ENCODE peak calls at places on chromosomes 3 and 15, in six cellular contexts. One of them, this sample, is unnamed.

GRCh38 chr3:63847718-63848450 is 15.7 kb downstream of the THOC7 start:
- DNase-seq in M059J: no peak
- DNase-seq in A549: no peak
- DNase-seq in stimulated activated CD8-positive, alpha-beta memory T cell treated with anti-CD3 and anti-CD28 coated beads, Interleukin-15, amount 100 ng/mL, for 4 hours: no peak
- DNase-seq in 8988T: no peak
- DNase-seq in lung microvascular endothelial cell: no peak
- DNase-seq in this sample: no peak

GRCh38 chr15:40323953-40324937 is 753 bp downstream of the INAFM2 start:
- DNase-seq in lung microvascular endothelial cell: peak
- DNase-seq in M059J: no peak
- DNase-seq in stimulated activated CD8-positive, alpha-beta memory T cell treated with anti-CD3 and anti-CD28 coated beads, Interleukin-15, amount 100 ng/mL, for 4 hours: no peak
- DNase-seq in 8988T: no peak
- DNase-seq in A549: no peak
- DNase-seq in this sample: no peak

GRCh38 chr3:123745184-123745855 is 138.8 kb downstream of the MYLK start:
- DNase-seq in stimulated activated CD8-positive, alpha-beta memory T cell treated with anti-CD3 and anti-CD28 coated beads, Interleukin-15, amount 100 ng/mL, for 4 hours: no peak
- DNase-seq in lung microvascular endothelial cell: peak
- DNase-seq in A549: peak
- DNase-seq in 8988T: no peak
- DNase-seq in M059J: peak
- DNase-seq in this sample: no peak

GRCh38 chr3:194632211-194632982 is 822 bp downstream of the TMEM44 start:
- DNase-seq in stimulated activated CD8-positive, alpha-beta memory T cell treated with anti-CD3 and anti-CD28 coated beads, Interleukin-15, amount 100 ng/mL, for 4 hours: no peak
- DNase-seq in M059J: peak
- DNase-seq in 8988T: no peak
- DNase-seq in A549: no peak
- DNase-seq in lung microvascular endothelial cell: peak
- DNase-seq in this sample: no peak

GRCh38 chr15:66919421-66919820 is 146.0 kb upstream of the SMAD3 start:
- DNase-seq in A549: no peak
- DNase-seq in M059J: peak
- DNase-seq in lung microvascular endothelial cell: no peak
- DNase-seq in stimulated activated CD8-positive, alpha-beta memory T cell treated with anti-CD3 and anti-CD28 coated beads, Interleukin-15, amount 100 ng/mL, for 4 hours: no peak
- DNase-seq in 8988T: no peak
- DNase-seq in this sample: no peak

GRCh38 chr15:51621917-51622268 is 678 bp downstream of the DMXL2 start:
- DNase-seq in 8988T: peak
- DNase-seq in M059J: peak
- DNase-seq in A549: peak
- DNase-seq in stimulated activated CD8-positive, alpha-beta memory T cell treated with anti-CD3 and anti-CD28 coated beads, Interleukin-15, amount 100 ng/mL, for 4 hours: no peak
- DNase-seq in lung microvascular endothelial cell: peak
- DNase-seq in this sample: peak

GRCh38 chr3:179066058-179066457 is 5.6 kb downstream of the ZMAT3 start:
- DNase-seq in A549: no peak
- DNase-seq in 8988T: no peak
- DNase-seq in stimulated activated CD8-positive, alpha-beta memory T cell treated with anti-CD3 and anti-CD28 coated beads, Interleukin-15, amount 100 ng/mL, for 4 hours: no peak
- DNase-seq in lung microvascular endothelial cell: no peak
- DNase-seq in M059J: no peak
- DNase-seq in this sample: no peak

GRCh38 chr15:38702178-38702912 is 137.7 kb upstream of the RASGRP1 start:
- DNase-seq in lung microvascular endothelial cell: no peak
- DNase-seq in A549: peak
- DNase-seq in 8988T: no peak
- DNase-seq in stimulated activated CD8-positive, alpha-beta memory T cell treated with anti-CD3 and anti-CD28 coated beads, Interleukin-15, amount 100 ng/mL, for 4 hours: no peak
- DNase-seq in M059J: peak
- DNase-seq in this sample: no peak

GRCh38 chr15:39199076-39199475 is 381.8 kb upstream of the THBS1 start:
- DNase-seq in 8988T: no peak
- DNase-seq in M059J: peak
- DNase-seq in lung microvascular endothelial cell: no peak
- DNase-seq in stimulated activated CD8-positive, alpha-beta memory T cell treated with anti-CD3 and anti-CD28 coated beads, Interleukin-15, amount 100 ng/mL, for 4 hours: no peak
- DNase-seq in A549: no peak
- DNase-seq in this sample: no peak

GRCh38 chr15:68445351-68445750 is 13.4 kb upstream of the ITGA11 start:
- DNase-seq in stimulated activated CD8-positive, alpha-beta memory T cell treated with anti-CD3 and anti-CD28 coated beads, Interleukin-15, amount 100 ng/mL, for 4 hours: no peak
- DNase-seq in 8988T: no peak
- DNase-seq in M059J: peak
- DNase-seq in lung microvascular endothelial cell: no peak
- DNase-seq in A549: no peak
- DNase-seq in this sample: no peak

GRCh38 chr3:194851254-194851653 is 165.6 kb downstream of the FAM43A start:
- DNase-seq in A549: no peak
- DNase-seq in stimulated activated CD8-positive, alpha-beta memory T cell treated with anti-CD3 and anti-CD28 coated beads, Interleukin-15, amount 100 ng/mL, for 4 hours: no peak
- DNase-seq in lung microvascular endothelial cell: no peak
- DNase-seq in M059J: no peak
- DNase-seq in 8988T: no peak
- DNase-seq in this sample: no peak

GRCh38 chr15:51768018-51768417 is 16.6 kb downstream of the TMOD2 start:
- DNase-seq in A549: no peak
- DNase-seq in lung microvascular endothelial cell: peak
- DNase-seq in M059J: no peak
- DNase-seq in 8988T: no peak
- DNase-seq in stimulated activated CD8-positive, alpha-beta memory T cell treated with anti-CD3 and anti-CD28 coated beads, Interleukin-15, amount 100 ng/mL, for 4 hours: no peak
- DNase-seq in this sample: no peak

GRCh38 chr3:78979083-78979482 is 788.7 kb downstream of the ROBO1 start:
- DNase-seq in stimulated activated CD8-positive, alpha-beta memory T cell treated with anti-CD3 and anti-CD28 coated beads, Interleukin-15, amount 100 ng/mL, for 4 hours: no peak
- DNase-seq in A549: no peak
- DNase-seq in 8988T: no peak
- DNase-seq in M059J: no peak
- DNase-seq in lung microvascular endothelial cell: no peak
- DNase-seq in this sample: no peak

GRCh38 chr3:157081681-157082210 is 78.2 kb downstream of the CCNL1 start:
- DNase-seq in 8988T: peak
- DNase-seq in A549: peak
- DNase-seq in M059J: peak
- DNase-seq in lung microvascular endothelial cell: peak
- DNase-seq in stimulated activated CD8-positive, alpha-beta memory T cell treated with anti-CD3 and anti-CD28 coated beads, Interleukin-15, amount 100 ng/mL, for 4 hours: peak
- DNase-seq in this sample: peak

GRCh38 chr3:53109190-53109589 is 21.0 kb downstream of the RFT1 start:
- DNase-seq in stimulated activated CD8-positive, alpha-beta memory T cell treated with anti-CD3 and anti-CD28 coated beads, Interleukin-15, amount 100 ng/mL, for 4 hours: no peak
- DNase-seq in A549: no peak
- DNase-seq in M059J: peak
- DNase-seq in 8988T: no peak
- DNase-seq in lung microvascular endothelial cell: peak
- DNase-seq in this sample: peak

GRCh38 chr3:138881233-138881632 is 46.5 kb upstream of the PIK3CB start:
- DNase-seq in 8988T: no peak
- DNase-seq in M059J: peak
- DNase-seq in stimulated activated CD8-positive, alpha-beta memory T cell treated with anti-CD3 and anti-CD28 coated beads, Interleukin-15, amount 100 ng/mL, for 4 hours: no peak
- DNase-seq in lung microvascular endothelial cell: no peak
- DNase-seq in A549: no peak
- DNase-seq in this sample: no peak

This sample was measured in activated naive CD4-positive, alpha-beta T cell treated with anti-CD3 and anti-CD28 coated beads, Interleukin-2, amount 50 U/mL, for 72 hours.